ENCODE peak calls at places on chromosomes 16 and 17, in nine cellular contexts. A is ascending aorta; X is HT1080; G is effector CD4-positive, alpha-beta T cell; B is prostate gland; O is CD4-positive, alpha-beta memory T cell; D is stimulated activated naive CD4-positive, alpha-beta T cell treated with Interleukin-2 at 50 U/mL for 16 hours; M is activated CD4-positive, CD25-positive, alpha-beta regulatory T cell; K is RPMI8226. Q is an unnamed sample.

GRCh38 chr17:72134560-72135399 is 14.0 kb downstream of the SOX9 start:
- DNase-seq in K (no peak), G (no peak), D (no peak), A (no peak), X (no peak), O (no peak), M (no peak), B (no peak), Q (no peak)

GRCh38 chr16:4415538-4416199 is 727 bp downstream of the CORO7 start:
- DNase-seq in A (no peak), D (peak), G (peak), X (no peak), O (peak), B (peak), K (peak), M (peak), Q (no peak)

GRCh38 chr16:77782694-77783093 is 5.7 kb upstream of the VAT1L start:
- DNase-seq in K (no peak), D (no peak), G (no peak), M (no peak), O (no peak), B (no peak), X (no peak), A (no peak), Q (no peak)

GRCh38 chr17:31579265-31579664 is 187.8 kb downstream of the RAB11FIP4 start:
- DNase-seq in D (no peak), X (peak), G (no peak), M (no peak), O (no peak), K (peak), A (no peak), B (no peak), Q (no peak)

GRCh38 chr17:44831270-44831770 is 1.2 kb upstream of the GJC1 start:
- DNase-seq in G (no peak), A (no peak), M (no peak), D (no peak), B (no peak), K (no peak), O (no peak), X (no peak), Q (no peak)

GRCh38 chr17:78330570-78331224 is 29.2 kb downstream of the SOCS3 start:
- DNase-seq in A (no peak), X (peak), M (no peak), D (no peak), G (no peak), O (no peak), K (no peak), B (no peak), Q (no peak)

GRCh38 chr16:29848420-29849297 is 14.4 kb downstream of the CDIPT start:
- DNase-seq in G (peak), B (peak), A (peak), O (peak), X (peak), D (peak), K (peak), M (peak), Q (no peak)

GRCh38 chr17:29038511-29039300 is 4.2 kb upstream of the PIPOX start:
- DNase-seq in M (no peak), X (no peak), B (no peak), K (no peak), O (no peak), G (no peak), D (no peak), A (no peak), Q (no peak)

GRCh38 chr16:29825145-29826044 is 5.1 kb downstream of the MVP start:
- DNase-seq in G (no peak), X (peak), D (peak), O (peak), A (no peak), K (peak), B (no peak), M (no peak), Q (no peak)

GRCh38 chr16:23071202-23072083 is 77.8 kb downstream of the USP31 start:
- DNase-seq in K (no peak), M (no peak), B (no peak), D (no peak), G (no peak), A (no peak), O (no peak), X (no peak), Q (no peak)

GRCh38 chr16:50326835-50327465 is 41.8 kb downstream of the BRD7 start:
- DNase-seq in O (peak), M (peak), D (peak), A (peak), X (no peak), K (peak), B (no peak), G (peak), Q (no peak)

GRCh38 chr16:70684146-70685060 is 1.4 kb downstream of the MTSS2 start:
- DNase-seq in O (no peak), X (no peak), K (no peak), D (no peak), M (no peak), G (no peak), A (no peak), B (no peak), Q (no peak)

GRCh38 chr17:4559139-4559791 is 1.1 kb downstream of the GGT6 start:
- DNase-seq in X (no peak), D (no peak), M (no peak), B (no peak), G (no peak), O (no peak), A (no peak), K (no peak), Q (no peak)

GRCh38 chr17:18261146-18261515 is 669 bp downstream of the MIEF2 start:
- DNase-seq in O (no peak), M (no peak), G (peak), K (peak), X (peak), D (peak), A (peak), B (peak), Q (no peak)

GRCh38 chr16:72997141-72997542 is 50.8 kb downstream of the ZFHX3 start:
- DNase-seq in A (peak), K (no peak), B (peak), D (no peak), G (no peak), X (no peak), M (no peak), O (no peak), Q (no peak)

GRCh38 chr17:53462393-53462811 is 360.3 kb upstream of the KIF2B start:
- DNase-seq in M (no peak), D (no peak), O (no peak), K (no peak), A (no peak), X (peak), G (no peak), B (no peak), Q (no peak)

GRCh38 chr16:55179858-55180585 is 144.0 kb upstream of the IRX6 start:
- DNase-seq in G (no peak), B (no peak), O (no peak), X (no peak), A (no peak), K (no peak), M (no peak), D (no peak), Q (no peak)

Q was measured in GOT3.